ENCODE peak calls at places on chromosomes 6 and 20, in six cellular contexts. X is tibial artery, O is testis, J is sigmoid colon, R is Peyer's patch, S is A673. N is an unnamed sample.

GRCh38 chr20:37729909-37730308 is 36.1 kb downstream of the CTNNBL1 start:
- DNase-seq in O (no peak), R (no peak), X (no peak), J (no peak), S (no peak), N (no peak)

GRCh38 chr20:47705497-47705856 is 79.8 kb downstream of the SULF2 start:
- DNase-seq in S (no peak), J (no peak), X (no peak), R (no peak), O (peak; percentile 81), N (no peak)

GRCh38 chr6:84685983-84686584 is 78.3 kb downstream of the TBX18 start:
- DNase-seq in R (no peak), J (no peak), O (peak; percentile 28), X (no peak), S (peak; percentile 38), N (no peak)

GRCh38 chr6:126570507-126570906 is 230.6 kb downstream of the CENPW start:
- DNase-seq in J (no peak), X (no peak), R (no peak), S (no peak), O (no peak), N (no peak)

GRCh38 chr20:53328956-53329355 is 264.7 kb downstream of the ZNF217 start:
- DNase-seq in J (no peak), R (no peak), S (no peak), X (no peak), O (no peak), N (no peak)

GRCh38 chr6:14658909-14659561 is 541.5 kb downstream of the CD83 start:
- DNase-seq in J (no peak), O (no peak), X (no peak), R (peak; percentile 69), S (no peak), N (peak; percentile 33)

GRCh38 chr6:104771258-104771832 is 88.4 kb downstream of the HACE1 start:
- DNase-seq in X (no peak), O (no peak), J (no peak), S (peak; percentile 59), R (no peak), N (no peak)

GRCh38 chr6:35637911-35638310 is 50.8 kb downstream of the FKBP5 start:
- DNase-seq in J (no peak), S (no peak), X (no peak), R (no peak), O (no peak), N (no peak)

GRCh38 chr6:44776344-44776743 is 388.8 kb downstream of the CDC5L start:
- DNase-seq in J (no peak), X (no peak), R (no peak), O (no peak), S (no peak), N (no peak)

GRCh38 chr6:34525431-34526175 is 30.5 kb downstream of the SPDEF start:
- DNase-seq in O (no peak), X (no peak), R (no peak), S (no peak), J (no peak), N (no peak)

GRCh38 chr20:53643031-53643832 is 49.6 kb upstream of the ZNF217 start:
- DNase-seq in X (no peak), S (no peak), O (no peak), J (no peak), R (peak; percentile 75), N (peak; percentile 39)

GRCh38 chr20:47950103-47950502 is 164.8 kb upstream of the SULF2 start:
- DNase-seq in O (peak; percentile 40), R (no peak), J (no peak), S (peak; percentile 63), X (no peak), N (peak; percentile 49)

GRCh38 chr20:36092424-36093024 is 62.0 kb upstream of the EPB41L1 start:
- DNase-seq in O (peak; percentile 27), R (no peak), S (no peak), J (no peak), X (no peak), N (no peak)
- TF ChIP-seq CTCF in O (no peak), R (no peak), S (no peak), J (no peak), X (no peak), N (no peak)

DNA sequence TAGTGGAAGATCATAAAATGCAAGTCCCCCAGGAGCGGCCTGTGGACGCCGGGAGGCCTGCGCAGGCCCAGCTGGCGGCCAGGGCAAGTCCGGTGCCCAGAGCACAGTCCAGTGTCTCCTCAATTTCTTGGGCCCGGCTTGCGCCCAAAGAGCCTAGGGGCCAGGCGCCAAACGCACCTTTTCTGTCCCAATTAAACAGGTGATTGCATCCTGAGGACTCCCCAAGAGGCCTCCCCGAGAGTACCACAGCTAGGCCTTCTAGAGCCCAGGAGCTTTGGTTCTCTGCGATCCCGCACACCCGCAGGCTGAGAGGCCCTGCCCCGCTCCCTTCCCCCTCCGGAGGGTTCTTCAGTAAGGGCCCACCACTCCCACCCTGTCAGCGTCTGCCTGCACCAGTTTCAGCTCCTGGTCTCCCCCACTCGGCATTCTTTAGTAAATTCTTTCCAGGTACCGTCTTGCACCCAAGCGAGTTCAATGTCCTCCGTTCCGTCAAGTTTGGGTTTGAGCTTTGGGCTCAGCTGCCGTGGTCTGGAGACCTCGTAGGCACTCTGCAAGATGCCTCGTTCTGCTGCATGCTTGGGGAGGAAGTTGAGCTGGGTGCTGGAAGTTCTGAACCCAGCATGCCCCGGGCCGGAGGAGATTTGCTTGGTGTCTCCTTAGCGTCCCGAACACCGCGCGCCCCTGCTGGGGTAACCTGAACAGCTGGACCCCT is 3.9 kb upstream of the NKX2-2 start:
- DNase-seq in S (peak; percentile 27), X (no peak), J (no peak), O (no peak), R (no peak), N (no peak)
- H3K27me3 ChIP-seq in S (peaks cover under 1% of the 10 kb centered on the region), X (no peaks in the 10 kb centered on the region), J (peaks cover 100% of the 10 kb centered on the region), O (peaks cover 4% of the 10 kb centered on the region), R (no peaks in the 10 kb centered on the region), N (peaks cover 89% of the 10 kb centered on the region)

DNA sequence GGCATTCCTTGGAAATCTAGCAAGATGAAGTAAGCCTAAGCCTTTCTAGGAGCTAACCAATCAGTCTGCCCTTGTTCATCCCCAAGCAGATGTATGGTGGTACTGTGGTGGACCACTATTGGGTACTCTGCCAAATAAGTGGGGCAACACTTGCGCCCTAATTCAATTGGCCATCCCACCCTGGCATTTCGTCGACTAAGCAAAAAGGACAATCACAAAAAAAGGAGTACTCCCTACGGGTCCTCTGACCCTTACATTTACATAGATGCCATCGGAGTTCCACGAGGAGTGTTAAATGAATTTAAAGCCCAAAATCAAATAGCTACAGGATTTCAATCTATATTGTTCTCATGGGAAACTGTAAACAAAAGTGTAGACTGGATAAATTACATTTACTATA is 19.5 kb downstream of the CHD6 start:
- DNase-seq in J (no peak), O (no peak), R (no peak), S (no peak), X (no peak), N (no peak)
- H3K9me3 ChIP-seq in J (no peaks in the 10 kb centered on the region), O (no peaks in the 10 kb centered on the region), R (peaks cover 9% of the 10 kb centered on the region), S (peaks cover 70% of the 10 kb centered on the region), X (peaks cover 27% of the 10 kb centered on the region), N (no peaks in the 10 kb centered on the region)

GRCh38 chr6:11912420-11912819 is 99.7 kb upstream of the HIVEP1 start:
- DNase-seq in R (no peak), X (no peak), S (peak; percentile 11), O (no peak), J (no peak), N (no peak)
- TF ChIP-seq CTCF in R (peak; percentile 20), X (no peak), S (peak; percentile 23), O (no peak), J (no peak), N (no peak)

DNA sequence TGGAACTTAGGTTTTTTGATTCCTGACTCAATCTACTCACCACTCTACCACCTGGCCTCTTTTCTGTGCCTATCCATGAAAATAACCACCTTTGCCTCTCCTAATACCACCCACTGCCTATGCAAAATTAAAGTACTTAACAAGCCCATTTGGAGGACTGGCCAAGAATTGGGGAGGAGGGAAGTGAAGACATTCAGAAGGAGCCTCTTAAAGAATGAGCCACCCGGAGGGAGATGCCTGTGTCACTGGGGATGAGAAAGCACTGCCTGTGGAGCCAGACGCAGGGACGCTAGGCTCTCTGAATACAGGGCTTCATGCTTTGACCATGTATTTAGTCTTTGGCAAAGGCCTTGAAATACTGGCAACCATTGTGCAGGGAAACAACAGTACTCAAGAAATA is 40.0 kb upstream of the MRPS10 start:
- DNase-seq in S (no peak), R (no peak), O (no peak), J (no peak), X (no peak), N (no peak)
- H3K27me3 ChIP-seq in S (no peaks in the 10 kb centered on the region), R (no peaks in the 10 kb centered on the region), O (no peaks in the 10 kb centered on the region), J (no peaks in the 10 kb centered on the region), X (no peaks in the 10 kb centered on the region), N (no peaks in the 10 kb centered on the region)

GRCh38 chr6:167697316-167697715 is 129.4 kb upstream of the AFDN start:
- DNase-seq in J (no peak), S (peak; percentile 24), X (no peak), O (no peak), R (no peak), N (no peak)
- H3K9me3 ChIP-seq in J (no peaks in the 10 kb centered on the region), S (no peaks in the 10 kb centered on the region), X (no peaks in the 10 kb centered on the region), O (no peaks in the 10 kb centered on the region), R (no peaks in the 10 kb centered on the region), N (no peaks in the 10 kb centered on the region)

GRCh38 chr6:96940322-96940721 is 15.8 kb downstream of the KLHL32 start:
- DNase-seq in X (no peak), O (no peak), S (no peak), R (no peak), J (no peak), N (no peak)
- TF ChIP-seq CTCF in X (no peak), O (no peak), S (no peak), R (no peak), J (no peak), N (no peak)

GRCh38 chr6:93418448-93419303 is 683 bp downstream of the EPHA7 start:
- DNase-seq in X (peak; percentile 60), O (peak; percentile 60), J (peak; percentile 72), R (no peak), S (peak; percentile 59), N (no peak)

GRCh38 chr6:93419304-93420162 is at the start of gene EPHA7:
- DNase-seq in J (peak; percentile 97), S (peak; percentile 98), O (peak; percentile 98), X (peak; percentile 93), R (peak; percentile 39), N (peak; percentile 87)

GRCh38 chr6:93420163-93420806 is 926 bp upstream of the EPHA7 start:
- DNase-seq in S (peak; percentile 19), J (no peak), O (no peak), R (no peak), X (no peak), N (no peak)

GRCh38 chr6:93424303-93425064 is 5.1 kb upstream of the EPHA7 start:
- DNase-seq in O (no peak), J (no peak), X (no peak), R (no peak), S (peak; percentile 58), N (no peak)

DNA sequence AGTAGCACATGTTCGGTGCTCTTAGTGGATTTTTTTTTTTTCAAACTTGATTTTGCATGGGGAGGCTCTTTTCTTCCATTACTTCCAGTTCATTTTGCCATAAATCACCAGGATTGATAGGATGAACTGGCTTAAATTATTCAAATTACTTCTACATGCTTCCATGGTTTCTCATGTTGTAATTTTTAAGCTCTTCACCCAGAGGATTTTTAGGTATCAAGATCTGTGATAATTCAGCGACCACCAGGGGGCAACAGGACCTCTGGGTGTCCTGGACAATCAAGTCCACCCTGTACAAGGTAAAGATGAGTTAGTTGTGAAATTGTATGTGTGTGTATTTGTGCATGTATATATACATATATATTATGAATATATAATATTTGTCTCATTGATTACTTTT is 4.2 kb upstream of the EPHA7 start:
- DNase-seq in O (peak; percentile 68), J (peak; percentile 70), S (peak; percentile 82), X (no peak), R (no peak), N (no peak)
- H3K27me3 ChIP-seq in O (no peaks in the 10 kb centered on the region), J (no peaks in the 10 kb centered on the region), S (no peaks in the 10 kb centered on the region), X (no peaks in the 10 kb centered on the region), R (no peaks in the 10 kb centered on the region), N (peaks cover 40% of the 10 kb centered on the region)

N was measured in adrenal gland.